ENCODE peak calls at places on chromosomes 1 and 21, in nine cellular contexts. R is Peyer's patch, L is upper lobe of left lung, D is IMR-90, G is HCT116, O is ovary, J is A549, H is tibial nerve, V is prostate gland. M is an unnamed sample.

GRCh38 chr1:9228589-9228988 is 6.0 kb upstream of the H6PD start:
- DNase-seq in V (no peak), D (peak; percentile 62), O (no peak), R (no peak), H (no peak), J (no peak), L (no peak), G (no peak), M (no peak)

GRCh38 chr1:53548031-53548491 is 88.9 kb downstream of the DMRTB1 start:
- DNase-seq in H (peak; percentile 4), J (no peak), D (no peak), O (peak; percentile 8), L (no peak), R (no peak), G (no peak), V (no peak), M (no peak)

GRCh38 chr1:189434461-189434860 is 1043.2 kb downstream of the BRINP3 start:
- DNase-seq in H (no peak), J (no peak), L (no peak), V (no peak), D (peak; percentile 21), G (no peak), O (no peak), R (no peak), M (no peak)

GRCh38 chr1:229363723-229364122 is 20.9 kb upstream of the CCSAP start:
- DNase-seq in O (no peak), H (no peak), L (no peak), G (no peak), R (no peak), V (no peak), D (no peak), J (no peak), M (no peak)

GRCh38 chr1:215502081-215502480 is 65.0 kb upstream of the KCTD3 start:
- DNase-seq in G (no peak), H (no peak), D (no peak), L (no peak), O (no peak), R (no peak), V (no peak), J (no peak), M (no peak)

GRCh38 chr1:75614455-75615379 is 3.8 kb upstream of the SLC44A5 start:
- DNase-seq in O (peak; percentile 26), J (peak; percentile 53), D (peak; percentile 4), L (peak; percentile 36), R (peak; percentile 38), H (no peak), V (no peak), G (peak; percentile 19), M (peak; percentile 61)

GRCh38 chr1:60978421-60979357 is 103.7 kb upstream of the NFIA start:
- DNase-seq in L (peak; percentile 36), O (peak; percentile 34), R (no peak), D (peak; percentile 50), G (no peak), J (peak; percentile 21), V (peak; percentile 12), H (no peak), M (peak; percentile 17)

GRCh38 chr1:111734426-111734825 is 4.8 kb downstream of the INKA2 start:
- DNase-seq in L (no peak), J (no peak), G (no peak), R (no peak), O (no peak), V (no peak), D (no peak), H (no peak), M (no peak)

GRCh38 chr1:228149341-228150020 is at the start of gene GJC2:
- DNase-seq in J (no peak), D (peak; percentile 18), L (no peak), V (no peak), G (no peak), R (no peak), H (peak; percentile 45), O (peak; percentile 82), M (peak; percentile 55)

GRCh38 chr1:221309711-221310110 is 430.5 kb downstream of the HLX start:
- DNase-seq in J (no peak), D (no peak), R (no peak), O (no peak), L (no peak), G (no peak), H (no peak), V (no peak), M (no peak)

GRCh38 chr1:31849653-31850052 is 33.8 kb upstream of the SPOCD1 start:
- DNase-seq in G (no peak), J (no peak), O (no peak), H (no peak), L (no peak), R (no peak), V (no peak), D (no peak), M (no peak)

GRCh38 chr1:63829349-63830327 is 55.8 kb downstream of the ROR1 start:
- DNase-seq in L (no peak), J (no peak), G (no peak), D (no peak), R (no peak), O (no peak), H (no peak), V (peak; percentile 10), M (no peak)

GRCh38 chr21:19463966-19464365 is 1060.4 kb upstream of the TMPRSS15 start:
- DNase-seq in R (no peak), L (no peak), H (no peak), D (no peak), O (no peak), V (no peak), G (no peak), J (no peak), M (no peak)

GRCh38 chr1:231272880-231273279 is 31.9 kb downstream of the GNPAT start:
- DNase-seq in D (peak; percentile 53), V (no peak), H (no peak), G (no peak), J (no peak), R (no peak), L (peak; percentile 86), O (no peak), M (peak; percentile 29)

GRCh38 chr1:247367786-247368342 is 36.2 kb upstream of the ZNF496 start:
- DNase-seq in J (no peak), D (peak; percentile 73), O (no peak), V (no peak), L (no peak), G (no peak), H (no peak), R (no peak), M (no peak)

GRCh38 chr1:5597991-5598823 is 394.0 kb downstream of the NPHP4 start:
- DNase-seq in R (no peak), L (no peak), D (no peak), V (peak; percentile 83), J (no peak), H (no peak), O (no peak), G (no peak), M (no peak)

GRCh38 chr1:150235436-150235851 is 468 bp downstream of the ANP32E start:
- DNase-seq in V (no peak), O (peak; percentile 45), G (no peak), D (no peak), J (peak; percentile 47), H (no peak), L (no peak), R (peak; percentile 37), M (no peak)

GRCh38 chr1:150234647-150235435 is 1.1 kb downstream of the ANP32E start:
- DNase-seq in J (peak; percentile 87), R (peak; percentile 83), V (peak; percentile 60), G (peak; percentile 43), L (peak; percentile 90), D (peak; percentile 60), H (peak; percentile 73), O (peak; percentile 85), M (peak; percentile 70)

GRCh38 chr1:150233359-150234308 is 2.3 kb downstream of the ANP32E start:
- DNase-seq in V (peak; percentile 17), L (peak; percentile 34), J (no peak), D (peak; percentile 12), H (no peak), G (no peak), O (peak; percentile 60), R (no peak), M (no peak)

GRCh38 chr1:150235852-150236613 is at the start of gene ANP32E:
- DNase-seq in V (peak; percentile 98), H (peak; percentile 90), G (peak; percentile 99), O (peak; percentile 97), R (peak; percentile 95), L (peak; percentile 96), J (peak; percentile 99), D (peak; percentile 100), M (peak; percentile 93)

DNA sequence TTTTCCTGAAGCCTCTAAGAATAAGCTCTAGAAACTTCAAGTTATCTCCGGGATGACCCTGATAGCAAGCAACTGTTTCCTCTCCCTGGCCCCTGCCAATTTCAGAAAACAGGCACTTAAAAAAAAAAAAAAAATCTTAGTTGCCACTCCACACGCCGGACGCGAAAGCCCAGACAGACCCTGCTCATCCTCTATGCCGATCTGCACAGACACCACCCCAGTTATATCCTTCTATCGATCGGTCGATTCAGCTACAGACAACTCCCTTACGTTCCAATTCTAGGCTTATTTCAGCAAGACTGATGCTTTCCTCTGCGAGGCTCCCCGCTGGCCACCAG is 1.6 kb downstream of the ANP32E start:
- DNase-seq in D (no peak), G (no peak), V (no peak), L (peak; percentile 25), H (no peak), R (no peak), J (no peak), O (no peak), M (no peak)
- TF ChIP-seq POLR2A in D (no peak), G (no peak), V (no peak), L (no peak), H (no peak), R (no peak), J (no peak), O (no peak), M (no peak)

GRCh38 chr1:28509705-28510349 is 4.0 kb downstream of the RCC1 start:
- DNase-seq in G (no peak), D (no peak), V (no peak), L (no peak), H (no peak), O (no peak), J (no peak), R (no peak), M (no peak)
- TF ChIP-seq POLR2A in G (peak; percentile 91), D (no peak), V (no peak), L (no peak), H (no peak), O (no peak), J (peak; percentile 10), R (no peak), M (no peak)

DNA sequence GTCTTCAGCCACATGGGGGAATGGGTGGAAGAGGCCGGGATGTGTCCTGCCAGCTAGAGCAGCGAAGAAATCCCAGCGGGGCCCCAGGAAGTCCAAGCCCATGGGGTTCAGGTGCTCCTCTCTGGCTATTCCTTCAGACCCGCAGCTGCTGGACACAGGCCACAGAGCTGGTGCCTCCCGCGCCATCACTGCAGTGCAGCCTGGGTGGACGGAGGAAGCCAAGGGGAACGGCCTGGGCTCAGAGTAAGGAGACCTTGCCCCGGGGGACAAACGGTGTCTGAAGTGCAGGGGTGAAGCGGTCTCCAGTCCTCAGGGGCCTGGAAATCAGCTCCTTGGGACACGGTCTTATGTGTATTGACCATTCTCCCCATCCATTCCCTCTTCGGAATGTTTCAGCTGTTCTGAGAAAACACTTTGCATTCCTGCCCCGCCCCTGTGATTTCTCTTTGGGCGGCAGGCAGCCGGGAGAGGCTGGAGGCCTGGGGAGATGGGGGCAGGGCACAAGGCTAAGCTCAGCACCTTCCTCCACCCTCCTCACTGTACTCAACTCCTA is 18.4 kb downstream of the MTHFR start:
- DNase-seq in R (peak; percentile 31), V (no peak), H (peak; percentile 57), O (peak; percentile 78), L (peak; percentile 92), J (no peak), D (peak; percentile 34), G (no peak), M (no peak)
- TF ChIP-seq POLR2A in R (no peak), V (peak; percentile 28), H (no peak), O (no peak), L (no peak), J (no peak), D (no peak), G (no peak), M (no peak)

GRCh38 chr1:156167536-156167935 is 14.2 kb downstream of the SEMA4A start:
- DNase-seq in R (no peak), H (no peak), G (no peak), D (no peak), L (no peak), O (no peak), V (no peak), J (no peak), M (no peak)
- TF ChIP-seq POLR2A in R (no peak), H (no peak), G (no peak), D (no peak), L (no peak), O (no peak), V (no peak), J (no peak), M (no peak)